ENCODE peak calls at places on chromosomes 4 and X, in eight cellular contexts. G is pulmonary artery endothelial cell, V is skeletal muscle cell, A is EL, T is activated B cell treated with CpG ODN at 0.5 μM for 24 hours, J is Calu3, N is H54, M is activated T-cell treated with anti-CD3 and anti-CD28 coated beads for 1 hour. P is an unnamed sample.

GRCh38 chrX:8851487-8851886 is 50.3 kb upstream of the FAM9A start:
- DNase-seq in G (no peak), V (no peak), A (no peak), T (no peak), J (no peak), N (no peak), M (no peak), P (no peak)

GRCh38 chr4:21469438-21470032 is 479.0 kb downstream of the KCNIP4 start:
- DNase-seq in G (no peak), V (no peak), A (peak; percentile 4), T (no peak), J (no peak), N (no peak), M (no peak), P (no peak)

GRCh38 chrX:119228506-119229290 is 7.4 kb upstream of the PGRMC1 start:
- DNase-seq in G (peak; percentile 26), V (peak; percentile 78), A (peak; percentile 87), T (no peak), J (no peak), N (peak; percentile 47), M (no peak), P (no peak)

GRCh38 chr4:38865445-38865844 is 2.2 kb upstream of the FAM114A1 start:
- DNase-seq in G (no peak), V (no peak), A (no peak), T (no peak), J (no peak), N (no peak), M (no peak), P (no peak)

GRCh38 chrX:9665113-9665512 is 100.5 kb downstream of the GPR143 start:
- DNase-seq in G (no peak), V (no peak), A (no peak), T (no peak), J (no peak), N (no peak), M (no peak), P (no peak)

GRCh38 chr4:105146286-105147219 is at the start of gene TET2:
- DNase-seq in G (peak; percentile 73), V (peak; percentile 71), A (peak; percentile 80), T (peak; percentile 72), J (peak; percentile 69), N (peak; percentile 33), M (peak; percentile 63), P (peak; percentile 68)

GRCh38 chr4:87236851-87237250 is 16.4 kb upstream of the KLHL8 start:
- DNase-seq in G (no peak), V (no peak), A (peak; percentile 11), T (no peak), J (no peak), N (no peak), M (no peak), P (no peak)

GRCh38 chrX:106581856-106582255 is 29.9 kb upstream of the RADX start:
- DNase-seq in G (no peak), V (no peak), A (no peak), T (no peak), J (no peak), N (no peak), M (no peak), P (no peak)

GRCh38 chr4:152408514-152409327 is 127.2 kb downstream of the FBXW7 start:
- DNase-seq in G (no peak), V (no peak), A (peak; percentile 45), T (no peak), J (no peak), N (no peak), M (no peak), P (peak; percentile 15)

GRCh38 chr4:65391382-65391781 is 278.9 kb downstream of the EPHA5 start:
- DNase-seq in G (no peak), V (no peak), A (no peak), T (no peak), J (no peak), N (no peak), M (no peak), P (no peak)

GRCh38 chr4:146338512-146338911 is 124.2 kb downstream of the REELD1 start:
- DNase-seq in G (no peak), V (no peak), A (no peak), T (no peak), J (no peak), N (no peak), M (no peak), P (no peak)

GRCh38 chr4:172740434-172740833 is 428.2 kb upstream of the GALNT7 start:
- DNase-seq in G (no peak), V (no peak), A (no peak), T (no peak), J (no peak), N (no peak), M (no peak), P (no peak)

GRCh38 chr4:139330283-139330682 is 28.0 kb upstream of the NDUFC1 start:
- DNase-seq in G (no peak), V (no peak), A (no peak), T (no peak), J (no peak), N (no peak), M (no peak), P (no peak)

GRCh38 chr4:172979332-172979731 is 189.3 kb upstream of the GALNT7 start:
- DNase-seq in G (no peak), V (no peak), A (no peak), T (no peak), J (no peak), N (no peak), M (no peak), P (no peak)

GRCh38 chr4:158758142-158758541 is 10.7 kb upstream of the FNIP2 start:
- DNase-seq in G (no peak), V (no peak), A (peak; percentile 49), T (no peak), J (no peak), N (no peak), M (no peak), P (no peak)

GRCh38 chrX:134512566-134512965 is 52.6 kb downstream of the HPRT1 start:
- DNase-seq in G (no peak), V (no peak), A (peak; percentile 78), T (no peak), J (peak; percentile 60), N (peak; percentile 58), M (no peak), P (peak; percentile 34)

GRCh38 chr4:1179976-1180375 is 7.6 kb upstream of the SPON2 start:
- DNase-seq in G (no peak), V (no peak), A (no peak), T (no peak), J (no peak), N (no peak), M (no peak), P (no peak)

GRCh38 chr4:37430718-37431416 is 186.3 kb downstream of the NWD2 start:
- DNase-seq in G (no peak), V (no peak), A (no peak), T (no peak), J (no peak), N (no peak), M (no peak), P (no peak)

GRCh38 chr4:17324431-17324830 is 187.5 kb downstream of the QDPR start:
- DNase-seq in G (peak; percentile 26), V (peak; percentile 11), A (peak; percentile 67), T (no peak), J (peak; percentile 32), N (no peak), M (peak; percentile 44), P (peak; percentile 29)

GRCh38 chr4:153115322-153116100 is 88.7 kb upstream of the TRIM2 start:
- DNase-seq in G (no peak), V (peak; percentile 67), A (peak; percentile 82), T (peak; percentile 31), J (peak; percentile 29), N (peak; percentile 16), M (peak; percentile 51), P (peak; percentile 46)

GRCh38 chr4:133493241-133493640 is 344.1 kb downstream of the PCDH10 start:
- DNase-seq in G (no peak), V (no peak), A (no peak), T (no peak), J (no peak), N (no peak), M (no peak), P (no peak)

GRCh38 chr4:94486372-94486801 is 34.6 kb downstream of the PDLIM5 start:
- DNase-seq in G (peak; percentile 55), V (no peak), A (peak; percentile 36), T (no peak), J (peak; percentile 18), N (no peak), M (no peak), P (no peak)

GRCh38 chr4:51866835-51867234 is 23.9 kb downstream of the DCUN1D4 start:
- DNase-seq in G (no peak), V (no peak), A (no peak), T (no peak), J (no peak), N (no peak), M (no peak), P (no peak)

GRCh38 chr4:176409627-176410026 is 89.9 kb downstream of the SPCS3 start:
- DNase-seq in G (no peak), V (no peak), A (peak; percentile 57), T (no peak), J (no peak), N (no peak), M (no peak), P (no peak)

GRCh38 chr4:12723849-12724447 is 760.2 kb downstream of the RAB28 start:
- DNase-seq in G (no peak), V (no peak), A (no peak), T (no peak), J (no peak), N (no peak), M (no peak), P (no peak)

GRCh38 chr4:146959692-146960091 is 14.0 kb upstream of the TTC29 start:
- DNase-seq in G (no peak), V (no peak), A (peak; percentile 59), T (no peak), J (no peak), N (no peak), M (no peak), P (no peak)

GRCh38 chr4:185570727-185571126 is 35.4 kb upstream of the PDLIM3 start:
- DNase-seq in G (no peak), V (no peak), A (no peak), T (no peak), J (no peak), N (no peak), M (no peak), P (no peak)

GRCh38 chr4:119731778-119732177 is 103.2 kb upstream of the PDE5A start:
- DNase-seq in G (no peak), V (no peak), A (no peak), T (no peak), J (no peak), N (no peak), M (no peak), P (no peak)

GRCh38 chr4:5366421-5366820 is 315.1 kb downstream of the STK32B start:
- DNase-seq in G (peak; percentile 17), V (no peak), A (peak; percentile 90), T (no peak), J (no peak), N (no peak), M (no peak), P (no peak)